ENCODE peak calls at places on chromosome 20, in four cellular contexts. G is mammary epithelial cell, W is tibial artery, E is ovary. R is an unnamed sample.

GRCh38 chr20:61734733-61735502 is 330.8 kb downstream of the TAF4 start:
- DNase-seq in W (no peak), E (no peak), G (no peak), R (no peak)

GRCh38 chr20:46127396-46128010 is 9.4 kb downstream of the CD40 start:
- DNase-seq in E (no peak), G (no peak), W (no peak), R (no peak)

GRCh38 chr20:37235065-37235464 is 26.5 kb downstream of the GHRH start:
- DNase-seq in G (no peak), W (no peak), E (no peak), R (no peak)

GRCh38 chr20:37233471-37234253 is 28.0 kb downstream of the GHRH start:
- DNase-seq in W (no peak), G (no peak), E (no peak), R (no peak)

GRCh38 chr20:41617059-41617921 is 887 bp downstream of the CHD6 start:
- DNase-seq in E (peak; percentile 32), W (peak; percentile 66), G (peak; percentile 24), R (peak; percentile 76)

GRCh38 chr20:47466193-47466592 is 35.5 kb upstream of the NCOA3 start:
- DNase-seq in E (no peak), G (no peak), W (no peak), R (no peak)

GRCh38 chr20:24735263-24735662 is 213.8 kb upstream of the CST7 start:
- DNase-seq in E (no peak), G (no peak), W (no peak), R (no peak)

GRCh38 chr20:25005220-25005619 is 12.7 kb upstream of the APMAP start:
- DNase-seq in W (peak; percentile 39), G (no peak), E (peak; percentile 74), R (peak; percentile 61)

GRCh38 chr20:2752631-2753455 is 47.6 kb downstream of the CPXM1 start:
- DNase-seq in W (no peak), E (peak; percentile 44), G (no peak), R (no peak)

GRCh38 chr20:14235355-14235754 is 102.1 kb downstream of the FLRT3 start:
- DNase-seq in G (peak; percentile 71), W (no peak), E (no peak), R (no peak)

GRCh38 chr20:6886065-6886729 is 118.7 kb downstream of the BMP2 start:
- DNase-seq in W (no peak), G (no peak), E (no peak), R (no peak)

GRCh38 chr20:44603327-44603726 is 20.9 kb downstream of the PKIG start:
- DNase-seq in W (no peak), G (no peak), E (no peak), R (no peak)

GRCh38 chr20:45181639-45182038 is 6.9 kb downstream of the PI3 start:
- DNase-seq in G (no peak), E (no peak), W (no peak), R (no peak)

GRCh38 chr20:37293301-37293943 is 4.0 kb downstream of the MANBAL start:
- DNase-seq in G (no peak), E (no peak), W (no peak), R (no peak)

GRCh38 chr20:22403860-22404608 is 180.3 kb downstream of the FOXA2 start:
- DNase-seq in E (no peak), G (no peak), W (no peak), R (no peak)

GRCh38 chr20:50271674-50272412 is 81.2 kb downstream of the CEBPB start:
- DNase-seq in E (no peak), W (peak; percentile 82), G (no peak), R (no peak)

GRCh38 chr20:13910492-13910891 is 79.9 kb downstream of the SEL1L2 start:
- DNase-seq in E (no peak), W (no peak), G (no peak), R (no peak)

GRCh38 chr20:14341782-14342181 is 4.4 kb upstream of the FLRT3 start:
- DNase-seq in G (no peak), E (no peak), W (no peak), R (no peak)

GRCh38 chr20:44009679-44009992 is 95.0 kb downstream of the TOX2 start:
- DNase-seq in G (no peak), E (no peak), W (no peak), R (no peak)

GRCh38 chr20:61803903-61804804 is 261.5 kb downstream of the TAF4 start:
- DNase-seq in W (no peak), E (no peak), G (peak; percentile 41), R (no peak)

GRCh38 chr20:35791823-35792222 is 20.0 kb downstream of the PHF20 start:
- DNase-seq in G (peak; percentile 43), W (no peak), E (no peak), R (no peak)
- H3K27ac ChIP-seq in G (no peak overlapping the region), W (no peak overlapping the region), E (no peak overlapping the region), R (no peak overlapping the region)

GRCh38 chr20:10487354-10488115 is 52.4 kb downstream of the SLX4IP start:
- DNase-seq in E (no peak), G (peak; percentile 42), W (no peak), R (no peak)
- H3K27ac ChIP-seq in E (no peak overlapping the region), G (no peak overlapping the region), W (no peak overlapping the region), R (no peak overlapping the region)

DNA sequence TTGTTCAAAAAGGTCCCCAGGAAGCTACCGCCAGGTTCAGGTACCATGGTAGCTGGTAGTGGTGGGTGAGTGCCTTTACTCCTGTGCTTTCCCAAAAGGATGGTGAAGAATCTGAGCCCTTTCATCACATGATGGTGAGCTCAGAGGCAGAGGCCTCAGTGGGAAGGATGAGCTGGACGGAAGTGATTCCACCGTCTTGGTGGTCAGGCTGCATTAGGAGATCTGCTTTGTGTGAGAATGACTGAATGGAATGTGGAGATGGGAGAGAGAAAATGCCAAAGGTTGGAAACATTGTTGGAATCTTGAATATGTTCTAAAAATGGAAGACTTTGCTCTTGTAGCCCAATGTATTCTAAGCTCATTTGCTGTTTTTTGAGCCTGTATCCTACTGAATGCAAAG is 108.1 kb upstream of the SCP2D1 start:
- DNase-seq in E (no peak), G (no peak), W (no peak), R (no peak)
- H3K27ac ChIP-seq in E (no peak overlapping the region), G (no peak overlapping the region), W (no peak overlapping the region), R (no peak overlapping the region)

DNA sequence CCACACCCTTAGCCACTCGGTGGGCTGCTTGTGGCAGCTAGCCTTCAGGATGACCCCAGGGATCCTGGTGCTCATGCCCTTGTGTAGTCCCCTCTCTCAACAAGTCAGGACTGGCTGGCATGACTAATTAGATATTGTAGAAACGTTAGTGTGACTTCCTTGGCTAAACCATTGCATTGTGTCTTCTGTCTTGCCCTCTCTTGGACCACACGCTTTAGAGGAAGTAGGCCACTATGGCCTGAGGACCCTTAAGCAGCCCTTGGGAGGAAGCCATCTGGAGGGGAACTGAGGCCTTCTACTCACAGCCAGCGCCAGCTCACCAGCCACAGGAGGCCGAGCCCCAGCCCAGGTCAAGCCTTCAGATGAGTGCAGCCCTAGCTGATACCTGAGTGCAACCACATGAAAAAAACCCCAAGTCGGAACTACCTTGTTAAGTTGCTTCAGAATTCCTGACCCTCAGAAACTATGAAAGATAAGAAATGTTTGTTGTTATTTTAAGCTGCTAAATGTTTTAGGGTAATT is 10.1 kb downstream of the ANGPT4 start:
- DNase-seq in G (no peak), E (no peak), W (peak; percentile 57), R (no peak)
- H3K27ac ChIP-seq in G (no peak overlapping the region), E (no peak overlapping the region), W (no peak overlapping the region), R (no peak overlapping the region)

GRCh38 chr20:56417911-56418310 is 5.9 kb downstream of the CASS4 start:
- DNase-seq in E (no peak), W (no peak), G (no peak), R (no peak)
- H3K27ac ChIP-seq in E (no peak overlapping the region), W (no peak overlapping the region), G (no peak overlapping the region), R (peak overlapping the region; percentile 68)

R was measured in coronary artery.